ENCODE peak calls at places on chromosomes 2 and 18, in four cellular contexts. G is sigmoid colon, K is endothelial cell of umbilical vein, W is ovary. P is an unnamed sample.
A peak's percentile ranks its signal among the peaks of the same experiment; 100 is the strongest.

GRCh38 chr2:228039752-228040534 is 141.5 kb downstream of the SPHKAP start:
- DNase-seq in G (no peak), K (no peak), W (no peak), P (peak; percentile 41)

GRCh38 chr2:232839680-232840079 is 30.4 kb upstream of the SNORC start:
- DNase-seq in G (peak; percentile 72), K (peak; percentile 79), W (no peak), P (peak; percentile 85)

GRCh38 chr18:41753826-41754225 is 201.2 kb upstream of the PIK3C3 start:
- DNase-seq in G (no peak), K (no peak), W (no peak), P (no peak)

GRCh38 chr2:24559714-24560113 is 68.7 kb downstream of the NCOA1 start:
- DNase-seq in G (no peak), K (no peak), W (no peak), P (no peak)

GRCh38 chr2:81767173-81767720 is 1462.7 kb upstream of the LRRTM1 start:
- DNase-seq in G (no peak), K (no peak), W (no peak), P (no peak)

GRCh38 chr2:132416080-132416911 is at the start of gene GPR39:
- DNase-seq in G (peak; percentile 78), K (peak; percentile 53), W (peak; percentile 46), P (no peak)

GRCh38 chr18:48319796-48320638 is 89.2 kb downstream of the ZBTB7C start:
- DNase-seq in G (no peak), K (no peak), W (no peak), P (no peak)

GRCh38 chr18:67783215-67783946 is 266.9 kb upstream of the DSEL start:
- DNase-seq in G (no peak), K (peak; percentile 75), W (no peak), P (peak; percentile 29)

GRCh38 chr2:209389124-209389523 is 34.7 kb upstream of the MAP2 start:
- DNase-seq in G (no peak), K (no peak), W (no peak), P (no peak)

GRCh38 chr2:195214072-195214471 is 443.0 kb upstream of the SLC39A10 start:
- DNase-seq in G (no peak), K (no peak), W (no peak), P (no peak)

GRCh38 chr2:191696001-191696400 is 18.1 kb downstream of the NABP1 start:
- DNase-seq in G (peak; percentile 72), K (no peak), W (no peak), P (no peak)

GRCh38 chr2:237858294-237859081 is 935 bp upstream of the RAMP1 start:
- DNase-seq in G (peak; percentile 92), K (peak; percentile 60), W (peak; percentile 81), P (peak; percentile 74)

GRCh38 chr2:150387586-150388288 is 99.7 kb downstream of the RND3 start:
- DNase-seq in G (no peak), K (no peak), W (no peak), P (no peak)

GRCh38 chr2:198308368-198308767 is 504.0 kb downstream of the PLCL1 start:
- DNase-seq in G (no peak), K (no peak), W (no peak), P (no peak)

GRCh38 chr2:154664248-154664647 is 34.2 kb upstream of the KCNJ3 start:
- DNase-seq in G (no peak), K (no peak), W (no peak), P (no peak)

GRCh38 chr2:73985318-73986084 is 791 bp downstream of the TET3 start:
- DNase-seq in G (peak; percentile 72), K (no peak), W (peak; percentile 75), P (peak; percentile 91)

GRCh38 chr2:207133862-207134519 is 31.8 kb downstream of the KLF7 start:
- DNase-seq in G (peak; percentile 93), K (peak; percentile 86), W (peak; percentile 79), P (peak; percentile 42)

GRCh38 chr2:229836847-229837246 is 85.0 kb downstream of the TRIP12 start:
- DNase-seq in G (no peak), K (no peak), W (no peak), P (no peak)

GRCh38 chr2:240350696-240351087 is 84.8 kb upstream of the GPC1 start:
- DNase-seq in G (peak; percentile 48), K (no peak), W (peak; percentile 21), P (no peak)

GRCh38 chr2:110115291-110116032 is at the start of gene MALL:
- DNase-seq in G (no peak), K (peak; percentile 47), W (no peak), P (no peak)

GRCh38 chr2:86350751-86351150 is 13.3 kb upstream of the REEP1 start:
- DNase-seq in G (no peak), K (no peak), W (no peak), P (no peak)

GRCh38 chr2:147937744-147938349 is 82.7 kb downstream of the ORC4 start:
- DNase-seq in G (no peak), K (peak; percentile 36), W (no peak), P (peak; percentile 44)

GRCh38 chr2:121944072-121944829 is 188.8 kb downstream of the TSN start:
- DNase-seq in G (no peak), K (no peak), W (no peak), P (peak; percentile 50)

GRCh38 chr2:65586516-65586915 is 154.1 kb upstream of the SPRED2 start:
- DNase-seq in G (no peak), K (no peak), W (no peak), P (no peak)

GRCh38 chr2:225466891-225467604 is 67.5 kb downstream of the NYAP2 start:
- DNase-seq in G (no peak), K (no peak), W (no peak), P (no peak)

GRCh38 chr2:207245526-207245925 is 79.8 kb upstream of the KLF7 start:
- DNase-seq in G (no peak), K (no peak), W (no peak), P (no peak)

GRCh38 chr2:157672129-157672528 is 43.5 kb upstream of the ACVR1C start:
- DNase-seq in G (no peak), K (no peak), W (no peak), P (no peak)

GRCh38 chr2:173410579-173410978 is 55.9 kb downstream of the CDCA7 start:
- DNase-seq in G (no peak), K (no peak), W (no peak), P (no peak)

GRCh38 chr2:148876190-148876588 is 1.2 kb downstream of the KIF5C start:
- DNase-seq in G (no peak), K (no peak), W (no peak), P (no peak)

GRCh38 chr2:72326759-72327158 is 179.1 kb upstream of the CYP26B1 start:
- DNase-seq in G (no peak), K (no peak), W (no peak), P (no peak)

GRCh38 chr2:43332653-43333052 is 106.2 kb upstream of the ZFP36L2 start:
- DNase-seq in G (no peak), K (no peak), W (no peak), P (peak; percentile 49)

GRCh38 chr2:25311866-25312575 is 29.7 kb downstream of the DNMT3A start:
- DNase-seq in G (no peak), K (no peak), W (peak; percentile 82), P (no peak)

GRCh38 chr2:150410809-150411208 is 76.7 kb downstream of the RND3 start:
- DNase-seq in G (no peak), K (peak; percentile 85), W (no peak), P (no peak)

GRCh38 chr18:12455511-12455910 is 47.8 kb downstream of the PRELID3A start:
- DNase-seq in G (no peak), K (no peak), W (no peak), P (no peak)

GRCh38 chr2:64562148-64562784 is 38.1 kb downstream of the AFTPH start:
- DNase-seq in G (no peak), K (peak; percentile 57), W (no peak), P (peak; percentile 32)

GRCh38 chr18:55570966-55571365 is 17.0 kb downstream of the TCF4 start:
- DNase-seq in G (no peak), K (no peak), W (no peak), P (no peak)

DNA sequence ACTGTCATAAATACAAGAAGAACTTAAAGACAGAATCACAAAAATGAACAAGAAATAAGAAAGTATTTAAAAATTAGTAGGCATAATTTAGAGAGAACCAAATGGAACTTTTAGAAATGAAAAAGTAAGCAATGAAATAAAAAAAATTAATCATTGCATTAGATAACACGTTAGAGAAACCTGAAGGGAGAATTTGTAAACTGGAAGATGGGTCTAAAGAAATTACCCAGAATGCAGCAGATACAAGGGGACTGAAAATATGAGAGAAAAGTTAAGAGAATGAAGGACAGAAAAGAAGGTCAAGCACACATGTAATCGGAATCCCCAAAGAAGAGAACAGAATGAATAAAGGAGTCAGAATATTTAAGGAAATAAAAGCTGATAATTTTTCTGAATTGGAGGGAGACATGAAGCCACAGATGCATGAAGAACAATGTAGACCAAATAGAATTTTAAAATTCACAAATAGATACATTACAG is 21.5 kb downstream of the TCF4 start:
- DNase-seq in G (no peak), K (no peak), W (no peak), P (no peak)
- TF ChIP-seq POLR2A in G (no peak), K (no peak), W (no peak), P (no peak)

GRCh38 chr18:80147418-80148315 is 38.6 kb downstream of the ADNP2 start:
- DNase-seq in G (peak; percentile 92), K (peak; percentile 76), W (peak; percentile 93), P (peak; percentile 65)
- TF ChIP-seq POLR2A in G (no peak), K (no peak), W (no peak), P (no peak)

DNA sequence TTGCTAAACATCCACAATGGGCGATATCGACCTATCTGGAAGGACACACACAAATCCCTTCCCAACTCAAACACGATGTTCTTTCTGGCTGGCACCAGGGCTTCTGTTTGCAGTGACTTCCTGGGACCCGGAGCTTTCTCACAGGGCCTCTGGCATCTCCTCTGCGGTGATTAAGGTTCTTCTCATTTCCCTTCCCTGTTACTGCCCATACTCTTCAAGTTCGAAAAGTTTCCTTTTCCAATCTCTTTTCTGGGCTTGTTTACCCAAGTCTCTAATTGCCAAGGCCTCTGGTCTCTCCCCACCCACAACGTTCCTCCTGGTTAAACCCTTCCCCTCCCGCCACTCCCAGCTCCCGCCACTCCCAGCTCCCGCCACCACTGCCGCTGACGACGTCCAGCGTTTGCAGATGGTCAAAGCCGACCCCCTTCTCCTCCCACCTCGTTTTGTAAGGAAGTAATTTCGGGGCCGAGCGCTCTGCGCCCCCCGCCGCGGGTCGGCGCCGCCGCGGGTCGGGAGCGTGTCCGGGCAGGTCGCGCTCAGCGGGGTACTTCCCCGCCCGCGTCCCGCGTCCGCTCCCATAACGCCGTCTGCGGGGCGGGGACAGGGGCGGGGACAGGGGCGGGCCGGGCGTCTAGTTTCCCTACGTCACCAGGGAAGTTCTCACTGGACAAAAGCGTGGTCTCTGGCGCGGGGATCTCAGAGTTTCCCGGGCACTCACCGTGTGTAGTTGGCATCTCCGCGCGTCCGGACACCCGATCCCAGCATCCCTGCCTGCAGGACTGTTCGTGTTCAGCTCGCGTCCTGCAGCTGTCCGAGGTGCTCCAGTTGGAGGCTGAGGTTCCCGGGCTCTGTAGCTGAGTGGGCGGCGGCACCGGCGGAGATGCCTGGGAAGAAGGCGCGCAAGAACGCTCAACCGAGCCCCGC is at the start of gene PMAIP1:
- DNase-seq in G (peak; percentile 92), K (peak; percentile 91), W (peak; percentile 86), P (peak; percentile 88)
- TF ChIP-seq POLR2A in G (peak; percentile 27), K (peak; percentile 99), W (peak; percentile 51), P (peak; percentile 90)

GRCh38 chr2:44361330-44362206 is at the start of the genes CAMKMT and PREPL:
- DNase-seq in G (peak; percentile 99), K (peak; percentile 97), W (peak; percentile 98), P (peak; percentile 99)
- TF ChIP-seq POLR2A in G (peak; percentile 60), K (peak; percentile 82), W (peak; percentile 55), P (peak; percentile 89)

P was measured in NB4.